ENCODE peak calls at places on chromosomes 11 and 22, in six cellular contexts. K, L, M, H, Z and S are unnamed samples.

GRCh38 chr11:129947474-129947873 is 52.1 kb upstream of the NFRKB start:
- DNase-seq in K (no peak), L (no peak), M (no peak), H (no peak), Z (no peak), S (no peak)

GRCh38 chr11:22558638-22559037 is 67.0 kb downstream of the FANCF start:
- DNase-seq in K (no peak), L (no peak), M (no peak), H (peak; percentile 26), Z (no peak), S (peak; percentile 26)

GRCh38 chr22:19565921-19566598 is 41.9 kb upstream of the CLDN5 start:
- DNase-seq in K (no peak), L (no peak), M (no peak), H (no peak), Z (no peak), S (no peak)

GRCh38 chr11:1504581-1505290 is 18.2 kb upstream of the MOB2 start:
- DNase-seq in K (no peak), L (no peak), M (no peak), H (no peak), Z (no peak), S (no peak)

GRCh38 chr11:73227571-73228211 is 9.6 kb downstream of the P2RY2 start:
- DNase-seq in K (no peak), L (no peak), M (peak; percentile 37), H (no peak), Z (no peak), S (no peak)

GRCh38 chr11:44899959-44900358 is 50.7 kb downstream of the TP53I11 start:
- DNase-seq in K (no peak), L (no peak), M (no peak), H (peak; percentile 64), Z (no peak), S (peak; percentile 50)

GRCh38 chr22:39284142-39284980 is 35.1 kb downstream of the RPL3 start:
- DNase-seq in K (no peak), L (no peak), M (no peak), H (no peak), Z (no peak), S (no peak)

GRCh38 chr11:117915219-117915618 is 14.0 kb downstream of the TMPRSS13 start:
- DNase-seq in K (no peak), L (no peak), M (no peak), H (no peak), Z (no peak), S (no peak)

GRCh38 chr11:122748968-122749687 is 89.2 kb upstream of the CRTAM start:
- DNase-seq in K (no peak), L (peak; percentile 23), M (no peak), H (peak; percentile 95), Z (peak; percentile 16), S (peak; percentile 67)

GRCh38 chr11:702731-703461 is 3.1 kb upstream of the EPS8L2 start:
- DNase-seq in K (no peak), L (no peak), M (peak; percentile 70), H (no peak), Z (no peak), S (no peak)

GRCh38 chr11:70430122-70430521 is 31.8 kb downstream of the CTTN start:
- DNase-seq in K (no peak), L (no peak), M (no peak), H (no peak), Z (no peak), S (no peak)

GRCh38 chr22:30017375-30017774 is 62.9 kb upstream of the HORMAD2 start:
- DNase-seq in K (no peak), L (no peak), M (no peak), H (peak; percentile 54), Z (no peak), S (no peak)

GRCh38 chr11:110092577-110093406 is at the start of gene ZC3H12C:
- DNase-seq in K (peak; percentile 41), L (no peak), M (peak; percentile 80), H (peak; percentile 89), Z (peak; percentile 87), S (peak; percentile 93)

GRCh38 chr11:2816941-2817421 is 68.6 kb downstream of the CDKN1C start:
- DNase-seq in K (no peak), L (no peak), M (no peak), H (peak; percentile 88), Z (no peak), S (no peak)

GRCh38 chr11:127627629-127628462 is 627.3 kb upstream of the KIRREL3 start:
- DNase-seq in K (no peak), L (no peak), M (peak; percentile 89), H (no peak), Z (no peak), S (no peak)

GRCh38 chr11:57181678-57182305 is at the start of gene LRRC55:
- DNase-seq in K (no peak), L (no peak), M (no peak), H (no peak), Z (no peak), S (no peak)

GRCh38 chr11:123628936-123629683 is 25.3 kb downstream of the SCN3B start:
- DNase-seq in K (no peak), L (no peak), M (no peak), H (peak; percentile 31), Z (peak; percentile 87), S (peak; percentile 83)

GRCh38 chr11:36452231-36452630 is 57.8 kb downstream of the TRAF6 start:
- DNase-seq in K (no peak), L (no peak), M (no peak), H (peak; percentile 84), Z (no peak), S (peak; percentile 11)

GRCh38 chr11:95790933-95791247 is 592 bp downstream of the CEP57 start:
- DNase-seq in K (peak; percentile 10), L (peak; percentile 47), M (peak; percentile 25), H (peak; percentile 42), Z (peak; percentile 55), S (peak; percentile 86)